ENCODE peak calls at places on chromosomes 4 and X, in five cellular contexts. B, Z, U, V and X are unnamed samples.

GRCh38 chrX:20309796-20310195 is 43.1 kb upstream of the RPS6KA3 start:
- DNase-seq in Z (peak; percentile 8), U (no peak), B (peak; percentile 40), V (no peak), X (no peak)

GRCh38 chrX:150587585-150588503 is 19.4 kb downstream of the MTM1 start:
- DNase-seq in B (peak; percentile 9), V (peak; percentile 60), Z (peak; percentile 20), U (no peak), X (no peak)

GRCh38 chrX:117147249-117147648 is 684.5 kb upstream of the CT83 start:
- DNase-seq in B (no peak), V (no peak), U (no peak), Z (no peak), X (no peak)

GRCh38 chr4:14130551-14130950 is 503.0 kb upstream of the BOD1L1 start:
- DNase-seq in Z (peak; percentile 17), B (no peak), V (no peak), U (no peak), X (no peak)

GRCh38 chr4:39446842-39447573 is 11.7 kb downstream of the RPL9 start:
- DNase-seq in B (peak; percentile 14), V (peak; percentile 83), Z (peak; percentile 48), U (no peak), X (peak; percentile 96)

GRCh38 chrX:151815461-151815860 is 80.9 kb downstream of the CNGA2 start:
- DNase-seq in U (no peak), Z (no peak), V (no peak), B (peak; percentile 6), X (no peak)

GRCh38 chr4:80336582-80336981 is 1.1 kb downstream of the CFAP299 start:
- DNase-seq in U (no peak), V (peak; percentile 33), Z (peak; percentile 27), B (peak; percentile 27), X (peak; percentile 21)

GRCh38 chr4:20384456-20384855 is 132.8 kb downstream of the SLIT2 start:
- DNase-seq in Z (no peak), B (no peak), U (no peak), V (no peak), X (no peak)

GRCh38 chr4:3372264-3372932 is 69.4 kb upstream of the HGFAC start:
- DNase-seq in Z (peak; percentile 5), U (no peak), B (no peak), V (no peak), X (no peak)

GRCh38 chrX:23331701-23332100 is 2.9 kb upstream of the PTCHD1 start:
- DNase-seq in V (no peak), B (no peak), U (no peak), Z (no peak), X (no peak)

GRCh38 chr4:110904435-110905050 is 281.7 kb upstream of the PITX2 start:
- DNase-seq in U (peak; percentile 5), V (no peak), B (no peak), Z (no peak), X (no peak)

GRCh38 chrX:65009459-65009858 is 33.2 kb upstream of the ZC4H2 start:
- DNase-seq in V (no peak), Z (no peak), B (no peak), U (no peak), X (no peak)

GRCh38 chr4:38109896-38110295 is 149.7 kb downstream of the PTTG2 start:
- DNase-seq in Z (no peak), B (no peak), U (no peak), V (no peak), X (no peak)

GRCh38 chr4:183220246-183220645 is 99.8 kb downstream of the CLDN22 start:
- DNase-seq in V (no peak), Z (no peak), U (no peak), B (no peak), X (no peak)

GRCh38 chr4:175470141-175470540 is 341.9 kb downstream of the GPM6A start:
- DNase-seq in B (no peak), V (no peak), Z (peak; percentile 5), U (no peak), X (no peak)

GRCh38 chrX:11397680-11398079 is 104.5 kb downstream of the AMELX start:
- DNase-seq in B (no peak), Z (no peak), V (no peak), U (no peak), X (no peak)

GRCh38 chrX:51608766-51609165 is 9.9 kb downstream of the CENPVL3 start:
- DNase-seq in V (no peak), U (no peak), B (peak; percentile 47), Z (no peak), X (peak; percentile 2)

GRCh38 chr4:145487626-145488025 is 6.0 kb downstream of the SMAD1 start:
- DNase-seq in V (no peak), Z (no peak), B (no peak), U (no peak), X (no peak)

GRCh38 chrX:65926095-65927019 is 113.5 kb downstream of the VSIG4 start:
- DNase-seq in B (no peak), U (no peak), Z (no peak), V (no peak), X (no peak)

GRCh38 chrX:40644175-40644574 is 3.2 kb downstream of the CXorf38 start:
- DNase-seq in B (peak; percentile 31), V (peak; percentile 28), Z (no peak), U (no peak), X (no peak)

GRCh38 chrX:40004916-40005289 is 92.9 kb downstream of the BCOR start:
- DNase-seq in Z (no peak), B (no peak), U (no peak), V (no peak), X (no peak)

GRCh38 chrX:118864063-118864630 is 40.5 kb downstream of the ZCCHC12 start:
- DNase-seq in V (no peak), Z (no peak), B (no peak), U (no peak), X (no peak)

GRCh38 chr4:21097026-21097425 is 396.8 kb downstream of the PACRGL start:
- DNase-seq in V (peak; percentile 74), B (no peak), U (no peak), Z (no peak), X (no peak)

GRCh38 chrX:150854856-150855255 is 43.6 kb downstream of the CD99L2 start:
- DNase-seq in V (no peak), U (no peak), Z (no peak), B (no peak), X (no peak)

GRCh38 chr4:118884716-118885115 is 3.9 kb upstream of the SYNPO2 start:
- DNase-seq in U (no peak), V (no peak), B (no peak), Z (no peak), X (no peak)

GRCh38 chr4:44232262-44232661 is 216.3 kb downstream of the KCTD8 start:
- DNase-seq in V (no peak), B (no peak), U (no peak), Z (no peak), X (no peak)

GRCh38 chr4:109723110-109723509 is 6.8 kb downstream of the PLA2G12A start:
- DNase-seq in U (no peak), B (no peak), V (no peak), Z (no peak), X (no peak)

GRCh38 chr4:121728798-121729226 is 32.0 kb upstream of the ANXA5 start:
- DNase-seq in B (peak; percentile 61), U (no peak), Z (peak; percentile 24), V (peak; percentile 10), X (peak; percentile 50)